ENCODE peak calls at places on chromosomes 7 and 10, in eight cellular contexts. B, S, Z, C, J, H, Q and D are unnamed samples.

GRCh38 chr7:21383833-21384220 is 44.1 kb upstream of the SP4 start:
- DNase-seq in B (no peak), S (no peak), Z (no peak), C (no peak), J (no peak), H (no peak), Q (no peak), D (no peak)

GRCh38 chr7:112962815-112963214 is 123.8 kb downstream of the GPR85 start:
- DNase-seq in B (no peak), S (no peak), Z (no peak), C (no peak), J (no peak), H (no peak), Q (no peak), D (no peak)

GRCh38 chr7:2372724-2373123 is 18.1 kb downstream of the EIF3B start:
- DNase-seq in B (no peak), S (no peak), Z (no peak), C (no peak), J (no peak), H (no peak), Q (no peak), D (no peak)

GRCh38 chr10:45308707-45309106 is 6.7 kb downstream of the OR13A1 start:
- DNase-seq in B (peak; percentile 65), S (no peak), Z (no peak), C (no peak), J (no peak), H (no peak), Q (no peak), D (no peak)

GRCh38 chr7:41874206-41874770 is 171.4 kb upstream of the INHBA start:
- DNase-seq in B (peak; percentile 53), S (no peak), Z (no peak), C (no peak), J (no peak), H (no peak), Q (no peak), D (peak; percentile 26)

GRCh38 chr7:157402911-157403534 is 66.2 kb downstream of the DNAJB6 start:
- DNase-seq in B (peak; percentile 51), S (peak; percentile 43), Z (no peak), C (no peak), J (no peak), H (no peak), Q (no peak), D (no peak)

GRCh38 chr7:6026011-6026819 is 5.0 kb upstream of the ANKRD61 start:
- DNase-seq in B (peak; percentile 76), S (peak; percentile 20), Z (peak; percentile 81), C (peak; percentile 86), J (peak; percentile 75), H (peak; percentile 91), Q (no peak), D (peak; percentile 26)

GRCh38 chr7:73503229-73503628 is 18.9 kb downstream of the BAZ1B start:
- DNase-seq in B (no peak), S (no peak), Z (no peak), C (no peak), J (no peak), H (no peak), Q (no peak), D (no peak)

GRCh38 chr7:115097175-115097671 is 175.3 kb downstream of the MDFIC start:
- DNase-seq in B (no peak), S (peak; percentile 86), Z (no peak), C (no peak), J (no peak), H (no peak), Q (peak; percentile 47), D (peak; percentile 79)

GRCh38 chr10:13719411-13719810 is 132.6 kb downstream of the PRPF18 start:
- DNase-seq in B (no peak), S (no peak), Z (no peak), C (no peak), J (no peak), H (no peak), Q (peak; percentile 28), D (no peak)

GRCh38 chr7:21336743-21337142 is 91.1 kb upstream of the SP4 start:
- DNase-seq in B (no peak), S (no peak), Z (no peak), C (no peak), J (no peak), H (no peak), Q (no peak), D (no peak)

GRCh38 chr10:5960070-5960972 is 17.0 kb downstream of the IL15RA start:
- DNase-seq in B (peak; percentile 45), S (peak; percentile 73), Z (no peak), C (peak; percentile 46), J (no peak), H (no peak), Q (no peak), D (no peak)

DNA sequence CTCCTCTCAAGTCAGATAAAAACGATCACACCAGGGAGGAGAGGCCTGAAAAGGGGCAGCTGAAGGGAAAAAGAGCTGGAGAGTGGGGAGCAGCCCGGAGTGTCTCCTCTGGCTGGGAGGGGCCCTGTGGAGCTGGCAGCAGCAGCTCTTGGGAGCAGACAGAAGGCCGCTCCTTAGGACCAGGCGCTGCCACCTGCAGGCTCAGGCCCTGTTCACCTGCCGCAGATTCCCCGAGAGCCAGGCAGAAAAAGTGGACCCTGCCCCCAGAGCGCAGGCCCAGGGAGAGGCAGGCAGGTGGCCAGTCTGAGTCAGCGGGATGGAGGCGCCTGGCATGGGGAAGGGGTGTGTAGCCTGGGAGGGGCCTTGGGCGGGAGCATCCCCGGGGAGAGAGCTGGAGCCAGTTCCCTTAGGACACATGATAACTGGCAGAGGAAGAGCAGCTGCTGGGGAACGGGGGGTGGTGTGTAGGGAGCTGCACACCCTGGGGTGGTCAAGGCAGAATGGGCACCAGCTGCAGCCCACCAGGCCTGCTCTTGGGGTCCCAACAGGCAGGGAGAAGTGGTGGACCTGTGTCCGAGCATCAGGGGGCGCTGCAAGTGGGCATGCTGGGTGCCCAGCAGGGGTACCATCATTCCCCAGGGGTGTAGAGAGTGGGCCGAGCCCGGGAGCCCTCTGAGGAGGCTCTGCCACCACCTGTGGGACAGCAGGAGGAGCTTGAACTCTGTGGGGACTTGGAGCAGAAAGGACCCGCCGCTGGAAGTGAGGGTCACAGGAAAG is 177.2 kb upstream of the RHEB start:
- DNase-seq in B (no peak), S (no peak), Z (no peak), C (no peak), J (no peak), H (peak; percentile 81), Q (no peak), D (no peak)
- TF ChIP-seq CTCF in B (no peak), S (no peak), Z (no peak), C (no peak), J (peak; percentile 26), H (no peak), Q (no peak), D (no peak)

GRCh38 chr7:13987395-13987794 is 2.1 kb downstream of the ETV1 start:
- DNase-seq in B (no peak), S (peak; percentile 29), Z (no peak), C (no peak), J (no peak), H (no peak), Q (no peak), D (no peak)
- H3K4me3 ChIP-seq in B (no peak overlapping the region), S (no peak overlapping the region), Z (no peak overlapping the region), C (peak overlapping the region; percentile 62), J (peak overlapping the region; percentile 75), H (no peak overlapping the region), Q (no peak overlapping the region), D (no peak overlapping the region)

GRCh38 chr10:70053896-70054641 is 1.4 kb downstream of the MACROH2A2 start:
- DNase-seq in B (no peak), S (no peak), Z (no peak), C (peak; percentile 73), J (peak; percentile 76), H (peak; percentile 44), Q (peak; percentile 10), D (peak; percentile 6)
- TF ChIP-seq CTCF in B (peak; percentile 4), S (peak; percentile 21), Z (no peak), C (peak; percentile 20), J (peak; percentile 38), H (no peak), Q (peak; percentile 18), D (peak; percentile 2)

GRCh38 chr7:19772323-19772722 is 1.1 kb downstream of the TMEM196 start:
- DNase-seq in B (no peak), S (no peak), Z (no peak), C (no peak), J (no peak), H (no peak), Q (no peak), D (no peak)

GRCh38 chr7:19773361-19773760 is at the start of gene TMEM196:
- DNase-seq in B (no peak), S (no peak), Z (no peak), C (no peak), J (peak; percentile 73), H (no peak), Q (no peak), D (no peak)

GRCh38 chr7:19776981-19777380 is 3.6 kb upstream of the TMEM196 start:
- DNase-seq in B (no peak), S (no peak), Z (no peak), C (no peak), J (no peak), H (no peak), Q (no peak), D (no peak)

GRCh38 chr7:19772858-19773337 is 519 bp downstream of the TMEM196 start:
- DNase-seq in B (no peak), S (peak; percentile 5), Z (no peak), C (no peak), J (peak; percentile 83), H (no peak), Q (peak; percentile 42), D (peak; percentile 13)
- H3K4me3 ChIP-seq in B (no peak overlapping the region), S (no peak overlapping the region), Z (no peak overlapping the region), C (no peak overlapping the region), J (peak overlapping the region; percentile 66), H (no peak overlapping the region), Q (peak overlapping the region; percentile 31), D (no peak overlapping the region)

DNA sequence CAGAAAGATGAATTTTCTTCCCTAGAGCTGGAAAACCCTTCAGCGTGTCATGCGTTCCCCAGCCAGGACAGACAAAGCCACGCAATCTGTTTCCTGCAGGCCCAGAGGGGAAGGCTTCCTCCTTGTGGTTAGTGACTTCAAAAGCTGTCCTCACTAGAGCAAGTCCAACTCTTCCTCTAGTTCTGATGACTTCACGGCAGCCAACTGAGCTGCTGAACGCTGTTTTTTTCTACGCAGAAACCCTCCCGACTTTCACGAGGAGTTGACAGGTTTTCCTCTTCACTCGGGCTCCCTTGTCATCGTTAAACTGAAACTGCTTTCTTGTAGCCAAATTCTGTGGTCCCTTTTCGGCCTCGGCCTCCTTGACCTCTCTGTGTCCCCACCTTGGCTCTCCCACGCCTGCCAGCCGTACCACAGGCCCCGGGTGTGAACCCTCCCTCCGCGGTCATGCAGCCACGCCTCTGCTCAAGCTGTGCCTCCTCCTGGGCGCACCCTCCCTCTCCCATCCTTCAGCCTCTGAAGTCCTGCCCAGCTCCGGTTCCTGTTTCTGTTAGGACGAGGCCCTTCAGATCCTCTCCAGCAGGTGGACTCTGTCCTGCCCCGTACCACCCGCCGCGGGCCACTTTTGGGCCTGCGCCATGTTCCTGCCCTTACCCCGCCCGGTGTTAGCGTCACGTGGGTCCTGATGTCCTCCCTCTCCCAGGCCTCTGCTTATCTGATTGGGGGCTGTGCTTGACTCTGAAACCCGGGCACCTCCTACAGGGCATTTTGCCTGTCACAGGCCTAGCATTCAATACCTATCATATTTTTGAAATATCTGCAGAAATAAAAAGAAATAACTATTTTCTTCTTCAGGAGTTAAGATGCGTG is 39.3 kb downstream of the CUX1 start:
- DNase-seq in B (peak; percentile 100), S (peak; percentile 88), Z (peak; percentile 78), C (peak; percentile 97), J (no peak), H (peak; percentile 97), Q (peak; percentile 80), D (peak; percentile 83)
- TF ChIP-seq CTCF in B (peak; percentile 51), S (peak; percentile 33), Z (peak; percentile 55), C (peak; percentile 60), J (no peak), H (peak; percentile 41), Q (peak; percentile 47), D (peak; percentile 41)